ENCODE peak calls at places on chromosomes 7 and 10, in four cellular contexts. W is K562, B is A549, X is HepG2. I is an unnamed sample.
A peak's percentile ranks its signal among the peaks of the same experiment; 100 is the strongest.

GRCh38 chr7:111414374-111414773 is 147.9 kb downstream of the IMMP2L start:
- DNase-seq in W (no peak), B (no peak), X (no peak), I (no peak)

GRCh38 chr7:21469894-21470293 is 42.0 kb downstream of the SP4 start:
- DNase-seq in X (no peak), W (no peak), B (no peak), I (no peak)

GRCh38 chr10:95445837-95446347 is 115.3 kb downstream of the SORBS1 start:
- DNase-seq in W (peak; percentile 59), B (peak; percentile 81), X (peak; percentile 60), I (peak; percentile 70)

GRCh38 chr10:102133373-102134195 is 744 bp downstream of the PPRC1 start:
- DNase-seq in B (peak; percentile 87), W (peak; percentile 84), X (peak; percentile 78), I (peak; percentile 74)

GRCh38 chr7:40297741-40298311 is 163.0 kb downstream of the SUGCT start:
- DNase-seq in W (no peak), B (no peak), X (no peak), I (no peak)

GRCh38 chr10:12907651-12908050 is 93.9 kb downstream of the CCDC3 start:
- DNase-seq in B (no peak), W (no peak), X (no peak), I (no peak)

GRCh38 chr7:15332962-15333361 is 228.9 kb downstream of the AGMO start:
- DNase-seq in X (no peak), W (no peak), B (no peak), I (no peak)

GRCh38 chr10:97463363-97464132 is 17.6 kb downstream of the ZDHHC16 start:
- DNase-seq in X (peak; percentile 87), B (peak; percentile 62), W (peak; percentile 23), I (no peak)

GRCh38 chr10:93806882-93807281 is 49.1 kb downstream of the LGI1 start:
- DNase-seq in W (no peak), X (no peak), B (no peak), I (no peak)

GRCh38 chr10:118545381-118545780 is 50.1 kb downstream of the PRLHR start:
- DNase-seq in X (no peak), B (no peak), W (no peak), I (no peak)

GRCh38 chr7:135930565-135931423 is 46.4 kb downstream of the MTPN start:
- DNase-seq in X (no peak), W (no peak), B (peak; percentile 74), I (no peak)

GRCh38 chr7:90701021-90701420 is 104.9 kb downstream of the CDK14 start:
- DNase-seq in B (no peak), X (no peak), W (no peak), I (no peak)

GRCh38 chr10:97024181-97025073 is 161.3 kb downstream of the SLIT1 start:
- DNase-seq in W (no peak), B (peak; percentile 66), X (no peak), I (no peak)

GRCh38 chr7:44541876-44542610 is 913 bp upstream of the NPC1L1 start:
- DNase-seq in B (no peak), X (peak; percentile 37), W (no peak), I (no peak)

GRCh38 chr10:14302035-14302434 is 28.7 kb downstream of the FRMD4A start:
- DNase-seq in B (no peak), W (peak; percentile 11), X (no peak), I (no peak)

GRCh38 chr10:77844713-77845454 is 81.7 kb downstream of the DLG5 start:
- DNase-seq in X (no peak), W (no peak), B (peak; percentile 70), I (no peak)

GRCh38 chr10:74145133-74145532 is 5.5 kb downstream of the AP3M1 start:
- DNase-seq in W (no peak), X (no peak), B (no peak), I (no peak)

GRCh38 chr10:126919426-126919825 is 14.2 kb downstream of the DOCK1 start:
- DNase-seq in W (no peak), X (no peak), B (no peak), I (no peak)

GRCh38 chr7:72805526-72806494 is 22.2 kb downstream of the TYW1B start:
- DNase-seq in W (peak; percentile 75), B (peak; percentile 5), X (peak; percentile 24), I (no peak)

GRCh38 chr10:44391981-44392380 is 7.1 kb upstream of the CXCL12 start:
- DNase-seq in W (no peak), X (no peak), B (no peak), I (no peak)

GRCh38 chr10:122541541-122542002 is 19.0 kb upstream of the DMBT1 start:
- DNase-seq in B (no peak), X (peak; percentile 12), W (no peak), I (no peak)

GRCh38 chr7:108211382-108212201 is 81.4 kb upstream of the LAMB4 start:
- DNase-seq in B (peak; percentile 96), W (peak; percentile 60), X (peak; percentile 42), I (no peak)

GRCh38 chr7:7228472-7228871 is 46.1 kb downstream of the C1GALT1 start:
- DNase-seq in W (no peak), B (no peak), X (no peak), I (no peak)
- TF ChIP-seq PHF8 in W (no peak), B (no peak), X (no peak), I (no peak)

GRCh38 chr10:3624367-3624766 is 160.6 kb downstream of the KLF6 start:
- DNase-seq in W (no peak), X (no peak), B (no peak), I (no peak)
- TF ChIP-seq PHF8 in W (no peak), X (no peak), B (no peak), I (no peak)

GRCh38 chr7:42091461-42092229 is 145.4 kb downstream of the GLI3 start:
- DNase-seq in X (peak; percentile 68), B (no peak), W (no peak), I (peak; percentile 65)
- TF ChIP-seq PHF8 in X (no peak), B (no peak), W (no peak), I (no peak)

GRCh38 chr7:116970148-116970910 is 17.0 kb downstream of the ST7 start:
- DNase-seq in W (no peak), B (no peak), X (no peak), I (no peak)

GRCh38 chr7:116967983-116968382 is 14.7 kb downstream of the ST7 start:
- DNase-seq in X (no peak), W (no peak), B (no peak), I (no peak)

GRCh38 chr7:116968626-116969025 is 15.3 kb downstream of the ST7 start:
- DNase-seq in B (no peak), X (no peak), W (no peak), I (no peak)

GRCh38 chr7:116969371-116969902 is 16.1 kb downstream of the ST7 start:
- DNase-seq in W (no peak), X (no peak), B (no peak), I (no peak)

GRCh38 chr7:116971869-116972268 is 18.6 kb downstream of the ST7 start:
- DNase-seq in X (no peak), B (no peak), W (no peak), I (no peak)
- TF ChIP-seq PHF8 in X (no peak), B (no peak), W (no peak), I (no peak)

I was measured in H1.